ENCODE peak calls at places on chromosome 6, in four cellular contexts. D is HCT116, T is HepG2, N is SK-N-SH. B is an unnamed sample.

GRCh38 chr6:131929227-131929626 is 21.9 kb downstream of the CCN2 start:
- DNase-seq in T (no peak), D (no peak), N (no peak), B (no peak)

GRCh38 chr6:150830409-150831165 is 34.9 kb upstream of the MTHFD1L start:
- DNase-seq in D (no peak), N (no peak), T (no peak), B (no peak)

GRCh38 chr6:11552390-11552789 is 14.8 kb downstream of the TMEM170B start:
- DNase-seq in N (no peak), D (no peak), T (no peak), B (no peak)

GRCh38 chr6:79949235-79949634 is 1.9 kb upstream of the ELOVL4 start:
- DNase-seq in D (peak; percentile 85), N (peak; percentile 49), T (peak; percentile 79), B (peak; percentile 33)

GRCh38 chr6:162249907-162250642 is 477.5 kb downstream of the PRKN start:
- DNase-seq in T (peak; percentile 67), N (no peak), D (no peak), B (no peak)

GRCh38 chr6:16585805-16586204 is 175.5 kb downstream of the ATXN1 start:
- DNase-seq in D (no peak), N (no peak), T (no peak), B (no peak)

GRCh38 chr6:29506446-29507067 is 18.8 kb upstream of the MAS1L start:
- DNase-seq in T (no peak), D (no peak), N (no peak), B (no peak)

GRCh38 chr6:33694401-33694931 is 17.0 kb downstream of the UQCC2 start:
- DNase-seq in T (no peak), D (no peak), N (peak; percentile 47), B (no peak)

GRCh38 chr6:21999012-21999528 is 297.8 kb downstream of the PRL start:
- DNase-seq in T (no peak), N (peak; percentile 61), D (no peak), B (no peak)

GRCh38 chr6:164107297-164107995 is 692.9 kb downstream of the QKI start:
- DNase-seq in D (no peak), N (no peak), T (no peak), B (no peak)

GRCh38 chr6:150857062-150857905 is 8.2 kb upstream of the MTHFD1L start:
- DNase-seq in N (no peak), D (peak; percentile 72), T (peak; percentile 15), B (no peak)

GRCh38 chr6:113640046-113640445 is 217.1 kb upstream of the MARCKS start:
- DNase-seq in T (no peak), D (no peak), N (no peak), B (no peak)

GRCh38 chr6:113644861-113645575 is 212.1 kb upstream of the MARCKS start:
- DNase-seq in N (no peak), D (peak; percentile 40), T (peak; percentile 31), B (no peak)

GRCh38 chr6:113642390-113642713 is 214.8 kb upstream of the MARCKS start:
- DNase-seq in D (no peak), T (no peak), N (no peak), B (no peak)

GRCh38 chr6:113645576-113645970 is 211.6 kb upstream of the MARCKS start:
- DNase-seq in N (no peak), D (no peak), T (peak; percentile 62), B (no peak)

GRCh38 chr6:113642714-113643442 is 214.3 kb upstream of the MARCKS start:
- DNase-seq in D (no peak), N (peak; percentile 52), T (peak; percentile 100), B (peak; percentile 9)
- TF ChIP-seq ELF1 in D (no peak), N (no peak), T (peak; percentile 54), B (no peak)

GRCh38 chr6:169859401-169859977 is 108.1 kb downstream of the ERMARD start:
- DNase-seq in N (peak; percentile 9), D (no peak), T (no peak), B (no peak)
- TF ChIP-seq ELF1 in N (no peak), D (no peak), T (no peak), B (no peak)

GRCh38 chr6:66189915-66190314 is 482.9 kb upstream of the EYS start:
- DNase-seq in N (no peak), D (no peak), T (peak; percentile 8), B (no peak)
- TF ChIP-seq ELF1 in N (no peak), D (no peak), T (no peak), B (no peak)

DNA sequence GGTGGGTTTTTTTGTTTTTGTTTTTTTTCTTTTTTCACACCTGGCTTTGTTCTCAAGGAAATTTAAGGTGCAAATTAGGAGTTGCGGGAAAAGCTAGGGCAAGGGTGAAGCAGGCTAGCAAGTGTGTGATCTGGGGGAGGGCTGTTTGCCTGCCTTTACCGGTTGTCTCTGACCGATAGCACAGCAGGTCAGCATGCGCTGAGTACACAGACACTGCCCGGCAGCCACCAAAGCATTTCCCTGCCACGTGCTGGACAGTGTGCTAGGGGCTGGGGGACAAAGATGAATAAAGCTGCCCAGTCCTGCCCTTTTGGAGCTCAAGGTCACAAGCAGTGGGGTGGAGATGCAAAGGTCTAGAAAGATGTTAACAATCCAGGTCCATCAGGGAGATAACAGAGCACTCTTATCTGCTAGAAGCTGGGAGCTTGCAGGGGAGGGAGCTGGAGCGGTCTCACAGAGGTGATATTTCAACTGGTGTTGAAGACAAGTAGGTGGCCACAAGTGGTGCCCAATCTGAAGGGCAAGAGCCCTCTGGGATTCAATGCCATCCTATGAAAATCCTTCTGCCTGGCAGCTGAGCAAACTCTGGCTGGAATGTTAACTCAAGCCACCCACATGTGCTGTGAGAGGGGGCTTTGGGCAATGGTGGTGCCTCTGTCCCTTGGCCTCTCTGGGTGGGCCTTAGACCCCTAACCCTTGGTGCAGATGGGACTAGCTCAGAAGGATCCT is 24.5 kb downstream of the TTBK1 start:
- DNase-seq in N (no peak), T (peak; percentile 99), D (no peak), B (peak; percentile 80)
- TF ChIP-seq ELF1 in N (no peak), T (peak; percentile 77), D (no peak), B (no peak)

GRCh38 chr6:112332274-112332673 is 14.9 kb upstream of the RFPL4B start:
- DNase-seq in T (no peak), D (no peak), N (no peak), B (no peak)
- TF ChIP-seq ELF1 in T (no peak), D (no peak), N (no peak), B (no peak)